ENCODE peak calls at places on chromosome 20, in ten cellular contexts. One of them, this sample, is unnamed.

GRCh38 chr20:51703446-51704287 is 64.5 kb downstream of the ATP9A start:
- DNase-seq in glutamatergic neuron: no peak
- DNase-seq in M059J: no peak
- DNase-seq in Caco-2: peak; percentile 81
- DNase-seq in NCI-H774: no peak
- DNase-seq in D341Med: no peak
- DNase-seq in epithelial cell of proximal tubule: peak; percentile 35
- DNase-seq in HuH-7: peak; percentile 87
- DNase-seq in T-helper 9 cell: no peak
- DNase-seq in PC-3: no peak
- DNase-seq in this sample: no peak

GRCh38 chr20:14264869-14265268 is 72.5 kb downstream of the FLRT3 start:
- DNase-seq in glutamatergic neuron: no peak
- DNase-seq in M059J: no peak
- DNase-seq in Caco-2: peak; percentile 35
- DNase-seq in NCI-H774: no peak
- DNase-seq in D341Med: peak; percentile 33
- DNase-seq in epithelial cell of proximal tubule: no peak
- DNase-seq in HuH-7: peak; percentile 34
- DNase-seq in T-helper 9 cell: no peak
- DNase-seq in PC-3: peak; percentile 53
- DNase-seq in this sample: peak; percentile 5

GRCh38 chr20:25489221-25489863 is 81.9 kb downstream of the GINS1 start:
- DNase-seq in glutamatergic neuron: no peak
- DNase-seq in M059J: no peak
- DNase-seq in Caco-2: no peak
- DNase-seq in NCI-H774: no peak
- DNase-seq in D341Med: no peak
- DNase-seq in epithelial cell of proximal tubule: no peak
- DNase-seq in HuH-7: no peak
- DNase-seq in T-helper 9 cell: no peak
- DNase-seq in PC-3: no peak
- DNase-seq in this sample: no peak

GRCh38 chr20:25320035-25320800 is 70.4 kb downstream of the ABHD12 start:
- DNase-seq in glutamatergic neuron: peak; percentile 61
- DNase-seq in M059J: no peak
- DNase-seq in Caco-2: no peak
- DNase-seq in NCI-H774: no peak
- DNase-seq in D341Med: peak; percentile 17
- DNase-seq in epithelial cell of proximal tubule: no peak
- DNase-seq in HuH-7: no peak
- DNase-seq in T-helper 9 cell: no peak
- DNase-seq in PC-3: no peak
- DNase-seq in this sample: no peak

GRCh38 chr20:14865169-14865568 is 527.8 kb upstream of the FLRT3 start:
- DNase-seq in glutamatergic neuron: no peak
- DNase-seq in M059J: peak; percentile 13
- DNase-seq in Caco-2: no peak
- DNase-seq in NCI-H774: no peak
- DNase-seq in D341Med: no peak
- DNase-seq in epithelial cell of proximal tubule: peak; percentile 49
- DNase-seq in HuH-7: no peak
- DNase-seq in T-helper 9 cell: no peak
- DNase-seq in PC-3: peak; percentile 84
- DNase-seq in this sample: peak; percentile 56

GRCh38 chr20:38970302-38970701 is 8.2 kb downstream of the DHX35 start:
- DNase-seq in glutamatergic neuron: no peak
- DNase-seq in M059J: peak; percentile 92
- DNase-seq in Caco-2: no peak
- DNase-seq in NCI-H774: no peak
- DNase-seq in D341Med: no peak
- DNase-seq in epithelial cell of proximal tubule: no peak
- DNase-seq in HuH-7: no peak
- DNase-seq in T-helper 9 cell: no peak
- DNase-seq in PC-3: peak; percentile 60
- DNase-seq in this sample: peak; percentile 55

GRCh38 chr20:31548823-31549512 is 34.7 kb downstream of the HM13 start:
- DNase-seq in glutamatergic neuron: no peak
- DNase-seq in M059J: no peak
- DNase-seq in Caco-2: no peak
- DNase-seq in NCI-H774: no peak
- DNase-seq in D341Med: no peak
- DNase-seq in epithelial cell of proximal tubule: no peak
- DNase-seq in HuH-7: no peak
- DNase-seq in T-helper 9 cell: no peak
- DNase-seq in PC-3: no peak
- DNase-seq in this sample: no peak

GRCh38 chr20:56358600-56359211 is at the start of gene FAM210B:
- DNase-seq in glutamatergic neuron: peak; percentile 90
- DNase-seq in M059J: peak; percentile 92
- DNase-seq in Caco-2: peak; percentile 97
- DNase-seq in NCI-H774: peak; percentile 88
- DNase-seq in D341Med: peak; percentile 98
- DNase-seq in epithelial cell of proximal tubule: peak; percentile 15
- DNase-seq in HuH-7: peak; percentile 96
- DNase-seq in T-helper 9 cell: peak; percentile 72
- DNase-seq in PC-3: peak; percentile 99
- DNase-seq in this sample: peak; percentile 72

GRCh38 chr20:14860410-14860814 is 523.0 kb upstream of the FLRT3 start:
- DNase-seq in glutamatergic neuron: peak; percentile 19
- DNase-seq in M059J: no peak
- DNase-seq in Caco-2: peak; percentile 16
- DNase-seq in NCI-H774: peak; percentile 66
- DNase-seq in D341Med: no peak
- DNase-seq in epithelial cell of proximal tubule: no peak
- DNase-seq in HuH-7: peak; percentile 34
- DNase-seq in T-helper 9 cell: no peak
- DNase-seq in PC-3: peak; percentile 53
- DNase-seq in this sample: peak; percentile 5

GRCh38 chr20:9066196-9066595 is 2.7 kb upstream of the PLCB4 start:
- DNase-seq in glutamatergic neuron: peak; percentile 50
- DNase-seq in M059J: peak; percentile 37
- DNase-seq in Caco-2: no peak
- DNase-seq in NCI-H774: no peak
- DNase-seq in D341Med: no peak
- DNase-seq in epithelial cell of proximal tubule: peak; percentile 97
- DNase-seq in HuH-7: no peak
- DNase-seq in T-helper 9 cell: no peak
- DNase-seq in PC-3: no peak
- DNase-seq in this sample: no peak

GRCh38 chr20:41318271-41318649 is 729 bp upstream of the ZHX3 start:
- DNase-seq in glutamatergic neuron: no peak
- DNase-seq in M059J: no peak
- DNase-seq in Caco-2: peak; percentile 54
- DNase-seq in NCI-H774: no peak
- DNase-seq in D341Med: no peak
- DNase-seq in epithelial cell of proximal tubule: peak; percentile 59
- DNase-seq in HuH-7: no peak
- DNase-seq in T-helper 9 cell: no peak
- DNase-seq in PC-3: no peak
- DNase-seq in this sample: no peak

GRCh38 chr20:4341804-4342560 is 326.6 kb upstream of the RNF24 start:
- DNase-seq in glutamatergic neuron: no peak
- DNase-seq in M059J: peak; percentile 100
- DNase-seq in Caco-2: no peak
- DNase-seq in NCI-H774: no peak
- DNase-seq in D341Med: no peak
- DNase-seq in epithelial cell of proximal tubule: peak; percentile 1
- DNase-seq in HuH-7: no peak
- DNase-seq in T-helper 9 cell: no peak
- DNase-seq in PC-3: peak; percentile 75
- DNase-seq in this sample: peak; percentile 79

GRCh38 chr20:17938889-17939619 is 29.5 kb downstream of the SNX5 start:
- DNase-seq in glutamatergic neuron: peak; percentile 83
- DNase-seq in M059J: peak; percentile 68
- DNase-seq in Caco-2: peak; percentile 83
- DNase-seq in NCI-H774: peak; percentile 42
- DNase-seq in D341Med: peak; percentile 91
- DNase-seq in epithelial cell of proximal tubule: no peak
- DNase-seq in HuH-7: peak; percentile 94
- DNase-seq in T-helper 9 cell: peak; percentile 31
- DNase-seq in PC-3: peak; percentile 64
- DNase-seq in this sample: peak; percentile 47

GRCh38 chr20:49207071-49207470 is 12.1 kb upstream of the DDX27 start:
- DNase-seq in glutamatergic neuron: no peak
- DNase-seq in M059J: peak; percentile 26
- DNase-seq in Caco-2: peak; percentile 71
- DNase-seq in NCI-H774: no peak
- DNase-seq in D341Med: peak; percentile 51
- DNase-seq in epithelial cell of proximal tubule: no peak
- DNase-seq in HuH-7: peak; percentile 46
- DNase-seq in T-helper 9 cell: no peak
- DNase-seq in PC-3: peak; percentile 44
- DNase-seq in this sample: no peak

GRCh38 chr20:48205786-48206185 is 420.5 kb upstream of the SULF2 start:
- DNase-seq in glutamatergic neuron: no peak
- DNase-seq in M059J: no peak
- DNase-seq in Caco-2: no peak
- DNase-seq in NCI-H774: no peak
- DNase-seq in D341Med: peak; percentile 69
- DNase-seq in epithelial cell of proximal tubule: no peak
- DNase-seq in HuH-7: no peak
- DNase-seq in T-helper 9 cell: no peak
- DNase-seq in PC-3: no peak
- DNase-seq in this sample: no peak

GRCh38 chr20:31738729-31739549 is at the start of gene TPX2:
- DNase-seq in glutamatergic neuron: peak; percentile 100
- DNase-seq in M059J: peak; percentile 100
- DNase-seq in Caco-2: peak; percentile 99
- DNase-seq in NCI-H774: peak; percentile 97
- DNase-seq in D341Med: peak; percentile 95
- DNase-seq in epithelial cell of proximal tubule: no peak
- DNase-seq in HuH-7: peak; percentile 98
- DNase-seq in T-helper 9 cell: peak; percentile 58
- DNase-seq in PC-3: peak; percentile 98
- DNase-seq in this sample: peak; percentile 99

GRCh38 chr20:37178839-37179670 is at the start of the genes MROH8 and RPN2:
- DNase-seq in glutamatergic neuron: peak; percentile 98
- DNase-seq in M059J: peak; percentile 99
- DNase-seq in Caco-2: peak; percentile 100
- DNase-seq in NCI-H774: peak; percentile 95
- DNase-seq in D341Med: peak; percentile 99
- DNase-seq in epithelial cell of proximal tubule: peak; percentile 68
- DNase-seq in HuH-7: peak; percentile 93
- DNase-seq in T-helper 9 cell: peak; percentile 93
- DNase-seq in PC-3: peak; percentile 96
- DNase-seq in this sample: peak; percentile 96